ENCODE peak calls at places on chromosomes 6 and 20, in nine cellular contexts. X is retinal pigment epithelial cell; H is caudate nucleus; J is lung microvascular endothelial cell; O is T-helper 1 cell; P is fibroblast of mammary gland; G is head of caudate nucleus; M is activated CD4-positive, alpha-beta T cell treated with anti-CD3 and anti-CD28 coated beads for 4 hours; F is HEK293T. I is an unnamed sample.

GRCh38 chr20:4130404-4131189 is 115.2 kb upstream of the RNF24 start:
- DNase-seq in X (no peak), H (no peak), J (peak), O (peak), P (peak), G (no peak), M (peak), F (no peak), I (peak)

GRCh38 chr20:43744966-43745733 is 18.3 kb upstream of the GTSF1L start:
- DNase-seq in X (no peak), H (no peak), J (peak), O (no peak), P (no peak), G (no peak), M (no peak), F (no peak), I (no peak)

GRCh38 chr20:4956200-4956810 is 45.0 kb downstream of the SLC23A2 start:
- DNase-seq in X (no peak), H (no peak), J (peak), O (peak), P (peak), G (no peak), M (no peak), F (no peak), I (peak)

GRCh38 chr6:19024737-19025136 is 637.6 kb downstream of the RNF144B start:
- DNase-seq in X (no peak), H (peak), J (no peak), O (no peak), P (peak), G (no peak), M (no peak), F (peak), I (peak)

GRCh38 chr6:13217206-13217905 is 111.0 kb downstream of the TBC1D7 start:
- DNase-seq in X (peak), H (no peak), J (peak), O (no peak), P (no peak), G (no peak), M (no peak), F (no peak), I (peak)

GRCh38 chr6:89357390-89357789 is 4.9 kb upstream of the UBE2J1 start:
- DNase-seq in X (no peak), H (no peak), J (peak), O (peak), P (no peak), G (no peak), M (no peak), F (no peak), I (no peak)

GRCh38 chr20:17995967-17996819 is 27.4 kb downstream of the MGME1 start:
- DNase-seq in X (no peak), H (no peak), J (peak), O (peak), P (peak), G (no peak), M (peak), F (peak), I (peak)

GRCh38 chr6:81606965-81607381 is 145.5 kb downstream of the TENT5A start:
- DNase-seq in X (no peak), H (no peak), J (peak), O (no peak), P (peak), G (no peak), M (no peak), F (no peak), I (peak)

GRCh38 chr6:2222275-2222842 is 23.0 kb downstream of the GMDS start:
- DNase-seq in X (no peak), H (no peak), J (peak), O (no peak), P (no peak), G (no peak), M (no peak), F (no peak), I (no peak)

GRCh38 chr20:63029358-63030121 is 22.8 kb upstream of the BHLHE23 start:
- DNase-seq in X (no peak), H (no peak), J (no peak), O (no peak), P (no peak), G (no peak), M (no peak), F (no peak), I (no peak)

GRCh38 chr6:149403534-149403933 is 3.5 kb downstream of the SUMO4 start:
- DNase-seq in X (no peak), H (no peak), J (no peak), O (no peak), P (no peak), G (no peak), M (no peak), F (no peak), I (no peak)

I was measured in astrocyte of the spinal cord.